ENCODE peak calls at places on chromosomes 7 and 10, in ten cellular contexts. One of them, this sample, is unnamed. For H3K27me3, the result is how much of the 10 kb centered on the place peaks cover.

GRCh38 chr7:4134631-4135030 is 547.5 kb upstream of the FOXK1 start:
- DNase-seq in PC-3: no peak
- DNase-seq in upper lobe of right lung: peak
- DNase-seq in lung: no peak
- DNase-seq in cardiac muscle cell: no peak
- DNase-seq in hepatocyte: peak
- DNase-seq in DND-41: no peak
- DNase-seq in neural progenitor cell: no peak
- DNase-seq in lower lobe of right lung: peak
- DNase-seq in tibial artery: no peak
- DNase-seq in this sample: no peak

GRCh38 chr7:151244156-151244870 is 4.2 kb downstream of the SMARCD3 start:
- DNase-seq in DND-41: peak
- DNase-seq in neural progenitor cell: peak
- DNase-seq in tibial artery: no peak
- DNase-seq in cardiac muscle cell: peak
- DNase-seq in hepatocyte: peak
- DNase-seq in lower lobe of right lung: peak
- DNase-seq in PC-3: peak
- DNase-seq in upper lobe of right lung: no peak
- DNase-seq in lung: no peak
- DNase-seq in this sample: peak

GRCh38 chr7:15675379-15675778 is 11.1 kb downstream of the MEOX2 start:
- DNase-seq in neural progenitor cell: no peak
- DNase-seq in tibial artery: no peak
- DNase-seq in cardiac muscle cell: no peak
- DNase-seq in lower lobe of right lung: no peak
- DNase-seq in lung: no peak
- DNase-seq in upper lobe of right lung: no peak
- DNase-seq in PC-3: no peak
- DNase-seq in hepatocyte: no peak
- DNase-seq in DND-41: no peak
- DNase-seq in this sample: no peak

GRCh38 chr7:94510582-94511456 is 1.2 kb downstream of the CASD1 start:
- DNase-seq in PC-3: peak
- DNase-seq in hepatocyte: peak
- DNase-seq in DND-41: peak
- DNase-seq in tibial artery: peak
- DNase-seq in neural progenitor cell: peak
- DNase-seq in cardiac muscle cell: peak
- DNase-seq in lung: peak
- DNase-seq in lower lobe of right lung: peak
- DNase-seq in upper lobe of right lung: peak
- DNase-seq in this sample: no peak

GRCh38 chr7:69567790-69568189 is 30.5 kb upstream of the AUTS2 start:
- DNase-seq in PC-3: no peak
- DNase-seq in tibial artery: no peak
- DNase-seq in lower lobe of right lung: no peak
- DNase-seq in cardiac muscle cell: no peak
- DNase-seq in DND-41: no peak
- DNase-seq in upper lobe of right lung: no peak
- DNase-seq in hepatocyte: no peak
- DNase-seq in lung: no peak
- DNase-seq in neural progenitor cell: no peak
- DNase-seq in this sample: peak

GRCh38 chr10:122515588-122516231 is 44.8 kb upstream of the DMBT1 start:
- DNase-seq in lower lobe of right lung: no peak
- DNase-seq in cardiac muscle cell: peak
- DNase-seq in hepatocyte: no peak
- DNase-seq in PC-3: no peak
- DNase-seq in lung: no peak
- DNase-seq in tibial artery: no peak
- DNase-seq in upper lobe of right lung: no peak
- DNase-seq in DND-41: peak
- DNase-seq in neural progenitor cell: no peak
- DNase-seq in this sample: peak

GRCh38 chr10:91683976-91684375 is 51.1 kb upstream of the PPP1R3C start:
- DNase-seq in PC-3: peak
- DNase-seq in lower lobe of right lung: no peak
- DNase-seq in hepatocyte: no peak
- DNase-seq in tibial artery: no peak
- DNase-seq in cardiac muscle cell: peak
- DNase-seq in lung: no peak
- DNase-seq in neural progenitor cell: peak
- DNase-seq in upper lobe of right lung: no peak
- DNase-seq in DND-41: no peak
- DNase-seq in this sample: peak

GRCh38 chr7:158706273-158706704 is 1.7 kb upstream of the NCAPG2 start:
- DNase-seq in cardiac muscle cell: peak
- DNase-seq in DND-41: no peak
- DNase-seq in PC-3: no peak
- DNase-seq in tibial artery: no peak
- DNase-seq in hepatocyte: no peak
- DNase-seq in upper lobe of right lung: no peak
- DNase-seq in neural progenitor cell: no peak
- DNase-seq in lung: no peak
- DNase-seq in lower lobe of right lung: no peak
- DNase-seq in this sample: no peak

GRCh38 chr10:95865814-95866447 is 41.8 kb upstream of the CC2D2B start:
- DNase-seq in lower lobe of right lung: no peak
- DNase-seq in hepatocyte: peak
- DNase-seq in PC-3: no peak
- DNase-seq in lung: no peak
- DNase-seq in upper lobe of right lung: no peak
- DNase-seq in cardiac muscle cell: no peak
- DNase-seq in DND-41: no peak
- DNase-seq in neural progenitor cell: no peak
- DNase-seq in tibial artery: no peak
- DNase-seq in this sample: no peak

GRCh38 chr10:6297522-6297921 is 94.8 kb downstream of the PFKFB3 start:
- DNase-seq in PC-3: no peak
- DNase-seq in cardiac muscle cell: no peak
- DNase-seq in neural progenitor cell: no peak
- DNase-seq in lung: no peak
- DNase-seq in DND-41: no peak
- DNase-seq in lower lobe of right lung: no peak
- DNase-seq in hepatocyte: no peak
- DNase-seq in upper lobe of right lung: no peak
- DNase-seq in tibial artery: no peak
- DNase-seq in this sample: no peak

GRCh38 chr10:97943294-97943693 is 87.1 kb downstream of the CRTAC1 start:
- DNase-seq in neural progenitor cell: no peak
- DNase-seq in tibial artery: no peak
- DNase-seq in DND-41: no peak
- DNase-seq in hepatocyte: no peak
- DNase-seq in lower lobe of right lung: no peak
- DNase-seq in lung: no peak
- DNase-seq in PC-3: no peak
- DNase-seq in cardiac muscle cell: no peak
- DNase-seq in upper lobe of right lung: no peak
- DNase-seq in this sample: no peak

GRCh38 chr7:28732037-28732869 is 225.9 kb downstream of the TRIL start:
- DNase-seq in hepatocyte: peak
- DNase-seq in PC-3: peak
- DNase-seq in upper lobe of right lung: no peak
- DNase-seq in lower lobe of right lung: no peak
- DNase-seq in tibial artery: peak
- DNase-seq in neural progenitor cell: peak
- DNase-seq in cardiac muscle cell: peak
- DNase-seq in lung: no peak
- DNase-seq in DND-41: no peak
- DNase-seq in this sample: peak

GRCh38 chr7:32206987-32207386 is 136.8 kb upstream of the PDE1C start:
- DNase-seq in upper lobe of right lung: no peak
- DNase-seq in DND-41: no peak
- DNase-seq in neural progenitor cell: peak
- DNase-seq in PC-3: peak
- DNase-seq in tibial artery: no peak
- DNase-seq in lower lobe of right lung: no peak
- DNase-seq in hepatocyte: peak
- DNase-seq in lung: no peak
- DNase-seq in cardiac muscle cell: peak
- DNase-seq in this sample: no peak

GRCh38 chr10:11156480-11156879 is 138.8 kb downstream of the CELF2 start:
- DNase-seq in cardiac muscle cell: no peak
- DNase-seq in hepatocyte: no peak
- DNase-seq in PC-3: no peak
- DNase-seq in DND-41: no peak
- DNase-seq in lung: no peak
- DNase-seq in upper lobe of right lung: no peak
- DNase-seq in tibial artery: no peak
- DNase-seq in lower lobe of right lung: no peak
- DNase-seq in neural progenitor cell: no peak
- DNase-seq in this sample: no peak

GRCh38 chr10:12042409-12042796 is 206 bp downstream of the UPF2 start:
- DNase-seq in hepatocyte: peak
- DNase-seq in tibial artery: no peak
- DNase-seq in upper lobe of right lung: peak
- DNase-seq in lower lobe of right lung: peak
- DNase-seq in neural progenitor cell: no peak
- DNase-seq in cardiac muscle cell: peak
- DNase-seq in PC-3: no peak
- DNase-seq in lung: peak
- DNase-seq in DND-41: peak
- DNase-seq in this sample: no peak

GRCh38 chr7:117857718-117858117 is 15.5 kb downstream of the CTTNBP2 start:
- DNase-seq in neural progenitor cell: no peak
- DNase-seq in tibial artery: no peak
- DNase-seq in cardiac muscle cell: no peak
- DNase-seq in upper lobe of right lung: no peak
- DNase-seq in lung: no peak
- DNase-seq in PC-3: peak
- DNase-seq in hepatocyte: no peak
- DNase-seq in lower lobe of right lung: no peak
- DNase-seq in DND-41: no peak
- DNase-seq in this sample: peak

GRCh38 chr10:22343761-22344160 is 1.5 kb upstream of the SPAG6 start:
- DNase-seq in cardiac muscle cell: no peak
- DNase-seq in DND-41: no peak
- DNase-seq in lower lobe of right lung: no peak
- DNase-seq in tibial artery: no peak
- DNase-seq in upper lobe of right lung: no peak
- DNase-seq in hepatocyte: no peak
- DNase-seq in neural progenitor cell: no peak
- DNase-seq in lung: no peak
- DNase-seq in PC-3: no peak
- DNase-seq in this sample: no peak

GRCh38 chr7:37354661-37355131 is 94.0 kb downstream of the ELMO1 start:
- DNase-seq in PC-3: no peak
- DNase-seq in lower lobe of right lung: peak
- DNase-seq in DND-41: no peak
- DNase-seq in neural progenitor cell: no peak
- DNase-seq in hepatocyte: peak
- DNase-seq in lung: peak
- DNase-seq in upper lobe of right lung: peak
- DNase-seq in cardiac muscle cell: peak
- DNase-seq in tibial artery: peak
- DNase-seq in this sample: no peak

GRCh38 chr7:3897430-3898385 is 596.7 kb downstream of the SDK1 start:
- DNase-seq in lower lobe of right lung: no peak
- DNase-seq in upper lobe of right lung: no peak
- DNase-seq in hepatocyte: peak
- DNase-seq in lung: no peak
- DNase-seq in tibial artery: no peak
- DNase-seq in cardiac muscle cell: peak
- DNase-seq in PC-3: peak
- DNase-seq in DND-41: peak
- DNase-seq in neural progenitor cell: peak
- DNase-seq in this sample: peak

DNA sequence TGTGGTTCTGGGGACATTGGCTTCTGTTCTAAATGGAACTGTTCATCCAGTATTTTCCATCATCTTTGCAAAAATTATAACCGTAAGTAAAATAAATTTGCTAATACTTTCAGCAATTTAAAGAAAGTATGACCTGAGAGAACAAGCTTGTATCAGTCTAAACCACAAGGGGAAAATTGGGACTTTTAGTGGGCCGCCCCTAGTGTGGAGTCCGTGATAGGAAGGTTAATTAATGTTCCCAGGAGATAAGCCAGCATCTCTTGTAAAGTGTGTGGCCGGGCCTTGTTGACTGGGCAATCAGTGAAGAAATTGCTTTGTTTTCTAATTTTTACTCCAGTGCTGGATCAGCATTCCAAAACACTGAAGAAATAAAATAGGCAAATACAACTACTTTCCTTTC is 83.0 kb downstream of the ABCB5 start:
- DNase-seq in lung: no peak
- DNase-seq in upper lobe of right lung: no peak
- DNase-seq in lower lobe of right lung: no peak
- DNase-seq in hepatocyte: no peak
- DNase-seq in tibial artery: no peak
- DNase-seq in DND-41: no peak
- DNase-seq in PC-3: no peak
- DNase-seq in neural progenitor cell: no peak
- DNase-seq in cardiac muscle cell: no peak
- DNase-seq in this sample: no peak
- TF ChIP-seq CTCF in lung: no peak
- TF ChIP-seq CTCF in upper lobe of right lung: no peak
- TF ChIP-seq CTCF in lower lobe of right lung: no peak
- TF ChIP-seq CTCF in hepatocyte: no peak
- TF ChIP-seq CTCF in tibial artery: no peak
- TF ChIP-seq CTCF in DND-41: no peak
- TF ChIP-seq CTCF in PC-3: no peak
- TF ChIP-seq CTCF in neural progenitor cell: no peak
- TF ChIP-seq CTCF in cardiac muscle cell: no peak
- TF ChIP-seq CTCF in this sample: no peak

GRCh38 chr10:117668351-117669008 is 125.9 kb downstream of the EMX2 start:
- DNase-seq in PC-3: no peak
- DNase-seq in lung: no peak
- DNase-seq in hepatocyte: no peak
- DNase-seq in tibial artery: no peak
- DNase-seq in upper lobe of right lung: no peak
- DNase-seq in lower lobe of right lung: no peak
- DNase-seq in cardiac muscle cell: no peak
- DNase-seq in DND-41: no peak
- DNase-seq in neural progenitor cell: no peak
- DNase-seq in this sample: peak
- H3K27me3 ChIP-seq in PC-3: under half
- H3K27me3 ChIP-seq in lung: under half
- H3K27me3 ChIP-seq in hepatocyte: under half
- H3K27me3 ChIP-seq in tibial artery: under half
- H3K27me3 ChIP-seq in upper lobe of right lung: under half
- H3K27me3 ChIP-seq in lower lobe of right lung: under half
- H3K27me3 ChIP-seq in cardiac muscle cell: under half
- H3K27me3 ChIP-seq in DND-41: under half
- H3K27me3 ChIP-seq in neural progenitor cell: under half
- H3K27me3 ChIP-seq in this sample: under half

GRCh38 chr7:127651556-127652332 is at the start of gene SND1:
- DNase-seq in lower lobe of right lung: peak
- DNase-seq in cardiac muscle cell: peak
- DNase-seq in PC-3: peak
- DNase-seq in lung: peak
- DNase-seq in tibial artery: peak
- DNase-seq in DND-41: peak
- DNase-seq in upper lobe of right lung: peak
- DNase-seq in hepatocyte: peak
- DNase-seq in neural progenitor cell: peak
- DNase-seq in this sample: peak
- H3K4me3 ChIP-seq in lower lobe of right lung: peak
- H3K4me3 ChIP-seq in cardiac muscle cell: peak
- H3K4me3 ChIP-seq in PC-3: peak
- H3K4me3 ChIP-seq in lung: peak
- H3K4me3 ChIP-seq in tibial artery: peak
- H3K4me3 ChIP-seq in DND-41: peak
- H3K4me3 ChIP-seq in upper lobe of right lung: peak
- H3K4me3 ChIP-seq in hepatocyte: peak
- H3K4me3 ChIP-seq in neural progenitor cell: peak
- H3K4me3 ChIP-seq in this sample: peak

GRCh38 chr7:103065666-103066065 is 8.9 kb downstream of the FBXL13 start:
- DNase-seq in cardiac muscle cell: peak
- DNase-seq in neural progenitor cell: peak
- DNase-seq in lung: no peak
- DNase-seq in DND-41: peak
- DNase-seq in lower lobe of right lung: no peak
- DNase-seq in upper lobe of right lung: peak
- DNase-seq in PC-3: peak
- DNase-seq in tibial artery: peak
- DNase-seq in hepatocyte: peak
- DNase-seq in this sample: peak
- TF ChIP-seq CTCF in cardiac muscle cell: peak
- TF ChIP-seq CTCF in neural progenitor cell: peak
- TF ChIP-seq CTCF in lung: no peak
- TF ChIP-seq CTCF in DND-41: peak
- TF ChIP-seq CTCF in lower lobe of right lung: peak
- TF ChIP-seq CTCF in upper lobe of right lung: peak
- TF ChIP-seq CTCF in PC-3: peak
- TF ChIP-seq CTCF in tibial artery: no peak
- TF ChIP-seq CTCF in hepatocyte: peak
- TF ChIP-seq CTCF in this sample: peak